ENCODE peak calls at places on chromosomes 12 and 14, in four cellular contexts. V, Q, I and G are unnamed samples. For H3K4me1, the result is how much of the 10 kb centered on the place peaks cover.

GRCh38 chr14:90495357-90496276 is 98.8 kb downstream of the CALM1 start:
- DNase-seq in V (peak), Q (peak), I (peak), G (peak)

GRCh38 chr14:72982146-72982708 is 44.7 kb downstream of the ZFYVE1 start:
- DNase-seq in V (no peak), Q (no peak), I (no peak), G (no peak)

GRCh38 chr14:72804653-72805180 is 89.2 kb downstream of the DPF3 start:
- DNase-seq in V (no peak), Q (no peak), I (no peak), G (no peak)

GRCh38 chr14:24147761-24148428 is 597 bp downstream of the RNF31 start:
- DNase-seq in V (no peak), Q (no peak), I (no peak), G (no peak)

GRCh38 chr14:69014829-69015259 is 35.7 kb upstream of the ACTN1 start:
- DNase-seq in V (no peak), Q (no peak), I (peak), G (no peak)

GRCh38 chr14:65732112-65732511 is 319.6 kb downstream of the FUT8 start:
- DNase-seq in V (no peak), Q (no peak), I (no peak), G (no peak)

GRCh38 chr12:50776749-50777728 is 13.1 kb downstream of the ATF1 start:
- DNase-seq in V (no peak), Q (no peak), I (no peak), G (no peak)

GRCh38 chr14:35949933-35950332 is 123.8 kb downstream of the BRMS1L start:
- DNase-seq in V (peak), Q (no peak), I (no peak), G (no peak)

GRCh38 chr14:33647385-33647786 is 303.5 kb downstream of the EGLN3 start:
- DNase-seq in V (no peak), Q (no peak), I (peak), G (peak)

GRCh38 chr14:70702154-70702553 is 60.4 kb downstream of the TTC9 start:
- DNase-seq in V (no peak), Q (no peak), I (no peak), G (peak)

GRCh38 chr14:51094282-51094821 is 553 bp downstream of the TRIM9 start:
- DNase-seq in V (peak), Q (peak), I (no peak), G (no peak)

GRCh38 chr14:92199763-92200162 is 78.0 kb downstream of the CPSF2 start:
- DNase-seq in V (no peak), Q (no peak), I (no peak), G (no peak)

GRCh38 chr14:75059642-75060041 is 4.2 kb downstream of the ACYP1 start:
- DNase-seq in V (no peak), Q (no peak), I (peak), G (no peak)

GRCh38 chr12:24679135-24679534 is 269.8 kb downstream of the BCAT1 start:
- DNase-seq in V (peak), Q (no peak), I (peak), G (peak)

GRCh38 chr12:26963413-26963812 is 25.1 kb downstream of the FGFR1OP2 start:
- DNase-seq in V (no peak), Q (no peak), I (peak), G (peak)

GRCh38 chr14:102539544-102540309 is 30.2 kb upstream of the ANKRD9 start:
- DNase-seq in V (no peak), Q (no peak), I (peak), G (peak)

GRCh38 chr14:86815341-86815740 is 1177.6 kb downstream of the GALC start:
- DNase-seq in V (no peak), Q (no peak), I (no peak), G (no peak)

GRCh38 chr12:12796928-12797788 is 11.7 kb downstream of the APOLD1 start:
- DNase-seq in V (no peak), Q (no peak), I (no peak), G (no peak)

GRCh38 chr12:54127538-54128259 is 61.1 kb downstream of the SMUG1 start:
- DNase-seq in V (no peak), Q (no peak), I (no peak), G (no peak)

GRCh38 chr12:26800858-26801257 is 32.1 kb downstream of the ITPR2 start:
- DNase-seq in V (no peak), Q (no peak), I (no peak), G (no peak)

GRCh38 chr12:88113871-88114270 is 28.0 kb downstream of the CEP290 start:
- DNase-seq in V (no peak), Q (no peak), I (peak), G (no peak)

GRCh38 chr12:88706286-88706685 is 126.0 kb upstream of the KITLG start:
- DNase-seq in V (no peak), Q (no peak), I (no peak), G (no peak)

GRCh38 chr12:131616316-131617098 is 94.4 kb upstream of the SFSWAP start:
- DNase-seq in V (no peak), Q (no peak), I (no peak), G (no peak)

GRCh38 chr12:53994691-53995310 is 5.2 kb upstream of the HOXC9 start:
- DNase-seq in V (no peak), Q (no peak), I (no peak), G (no peak)

GRCh38 chr12:47943492-47944359 is 19.7 kb upstream of the TMEM106C start:
- DNase-seq in V (no peak), Q (no peak), I (no peak), G (no peak)

GRCh38 chr12:22289250-22289649 is 45.3 kb downstream of the ST8SIA1 start:
- DNase-seq in V (no peak), Q (no peak), I (no peak), G (no peak)

GRCh38 chr12:22406622-22407021 is 72.1 kb upstream of the ST8SIA1 start:
- DNase-seq in V (no peak), Q (no peak), I (no peak), G (no peak)

GRCh38 chr14:51176819-51177218 is 63.2 kb upstream of the TMX1 start:
- DNase-seq in V (no peak), Q (no peak), I (no peak), G (no peak)

DNA sequence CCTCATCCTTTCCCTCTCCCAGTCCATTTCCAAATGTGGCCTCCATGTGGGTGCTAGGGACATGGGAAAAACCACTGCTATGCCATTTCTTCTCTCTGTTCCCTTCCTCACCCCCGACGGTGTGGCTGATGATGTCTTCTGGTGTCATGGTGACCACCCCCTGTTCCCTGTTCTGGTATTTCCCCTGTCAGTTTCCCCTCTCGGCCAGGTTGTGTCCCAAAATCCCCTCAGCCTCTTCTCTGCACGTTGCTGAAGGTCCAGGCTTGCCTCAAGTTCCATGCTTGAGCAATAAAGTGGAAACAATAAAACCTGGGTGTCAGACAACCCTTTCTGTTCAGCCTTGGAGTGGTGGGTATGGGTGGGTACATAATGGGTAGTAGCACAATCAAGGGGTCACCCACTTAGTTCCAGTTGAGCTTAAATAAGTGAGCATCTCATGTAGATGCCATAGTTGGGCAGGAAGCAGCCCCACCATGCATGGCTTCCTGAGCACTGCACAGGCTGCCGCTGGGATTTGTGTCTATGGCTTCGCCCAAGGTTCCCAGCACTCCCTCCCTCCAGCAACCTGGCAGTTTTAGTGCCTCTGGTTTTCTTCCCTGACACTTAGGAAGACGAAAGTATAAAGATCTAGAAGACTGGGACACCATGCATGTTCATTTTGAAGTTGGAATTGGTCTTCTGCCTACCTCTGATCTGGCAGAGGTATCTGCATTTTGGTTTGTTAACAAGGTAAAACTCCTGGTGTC is 8.7 kb upstream of the ITFG2 start:
- DNase-seq in V (no peak), Q (no peak), I (no peak), G (no peak)
- H2BK120ac ChIP-seq in V (no peak), Q (no peak), I (no peak), G (no peak)

GRCh38 chr12:120242971-120243699 is 22.4 kb downstream of the PXN start:
- DNase-seq in V (no peak), Q (no peak), I (no peak), G (peak)
- H3K4me1 ChIP-seq in V (under half), Q (under half), I (under half), G (under half)

DNA sequence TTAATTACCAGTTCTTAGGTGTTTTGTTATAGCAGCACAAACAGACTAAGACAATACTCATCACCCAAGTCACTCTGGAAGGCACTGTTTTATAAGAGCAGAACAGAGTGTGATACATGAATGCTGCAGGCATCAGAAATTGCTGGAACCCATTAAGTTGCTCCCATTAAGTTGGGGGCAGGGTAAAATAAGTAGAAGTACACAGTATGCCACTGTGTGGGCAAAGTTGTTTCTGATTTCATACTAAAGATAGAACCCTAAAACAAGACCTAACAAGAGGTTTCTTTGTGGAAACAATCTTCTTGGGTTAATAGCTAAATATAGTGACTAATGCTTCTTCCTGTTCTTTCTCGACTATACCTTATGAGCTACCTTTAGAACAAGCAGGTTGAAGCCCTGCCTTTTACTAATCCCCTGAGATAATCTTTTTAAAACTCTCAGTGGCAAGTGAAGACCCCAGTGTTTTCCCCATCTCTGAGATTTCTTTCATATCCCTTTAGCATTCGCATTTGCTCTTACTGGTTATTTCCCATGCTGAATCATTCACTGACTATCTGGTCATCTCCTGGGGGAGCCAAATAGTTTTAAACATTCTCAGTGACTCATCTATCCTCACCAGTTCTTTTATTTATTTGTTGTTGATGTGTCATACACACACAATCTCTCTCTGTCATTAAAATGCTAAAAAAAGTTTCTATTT is 52.3 kb downstream of the SOCS2 start:
- DNase-seq in V (no peak), Q (peak), I (peak), G (peak)
- H2BK120ac ChIP-seq in V (no peak), Q (no peak), I (peak), G (no peak)

GRCh38 chr14:56137842-56138241 is 19.6 kb downstream of the PELI2 start:
- DNase-seq in V (no peak), Q (peak), I (no peak), G (no peak)

GRCh38 chr14:56135001-56135400 is 16.8 kb downstream of the PELI2 start:
- DNase-seq in V (no peak), Q (no peak), I (no peak), G (no peak)

GRCh38 chr14:56133547-56133946 is 15.3 kb downstream of the PELI2 start:
- DNase-seq in V (no peak), Q (peak), I (no peak), G (no peak)

GRCh38 chr14:56136571-56137498 is 18.6 kb downstream of the PELI2 start:
- DNase-seq in V (no peak), Q (no peak), I (peak), G (no peak)

GRCh38 chr14:56135668-56136067 is 17.5 kb downstream of the PELI2 start:
- DNase-seq in V (no peak), Q (no peak), I (no peak), G (no peak)
- H3K4me1 ChIP-seq in V (under half), Q (under half), I (under half), G (under half)

GRCh38 chr12:124506832-124507153 is 60.6 kb downstream of the NCOR2 start:
- DNase-seq in V (no peak), Q (no peak), I (no peak), G (no peak)
- H2BK120ac ChIP-seq in V (no peak), Q (no peak), I (no peak), G (no peak)